ENCODE peak calls at places on chromosomes 13 and 19, in ten cellular contexts. One of them, this sample, is unnamed. For H3K9me3 and H3K4me1, the result is how much of the 10 kb centered on the place peaks cover.

GRCh38 chr13:46552888-46553520 is at the start of gene LRCH1:
- DNase-seq in fibroblast of lung: peak
- DNase-seq in IMR-90: peak
- DNase-seq in body of pancreas: peak
- DNase-seq in suprapubic skin: peak
- DNase-seq in kidney: peak
- DNase-seq in mammary epithelial cell: peak
- DNase-seq in heart left ventricle: peak
- DNase-seq in A549: peak
- DNase-seq in neural progenitor cell: peak
- DNase-seq in this sample: peak

GRCh38 chr13:23321534-23322241 is 111.8 kb downstream of the SACS start:
- DNase-seq in body of pancreas: peak
- DNase-seq in heart left ventricle: peak
- DNase-seq in neural progenitor cell: no peak
- DNase-seq in suprapubic skin: no peak
- DNase-seq in mammary epithelial cell: peak
- DNase-seq in fibroblast of lung: peak
- DNase-seq in A549: peak
- DNase-seq in IMR-90: peak
- DNase-seq in kidney: peak
- DNase-seq in this sample: peak

GRCh38 chr13:78241278-78241919 is 322.8 kb upstream of the EDNRB start:
- DNase-seq in neural progenitor cell: peak
- DNase-seq in A549: peak
- DNase-seq in body of pancreas: no peak
- DNase-seq in mammary epithelial cell: no peak
- DNase-seq in heart left ventricle: peak
- DNase-seq in IMR-90: peak
- DNase-seq in fibroblast of lung: peak
- DNase-seq in suprapubic skin: no peak
- DNase-seq in kidney: peak
- DNase-seq in this sample: peak

GRCh38 chr19:3578390-3578789 is 5.6 kb downstream of the HMG20B start:
- DNase-seq in A549: no peak
- DNase-seq in mammary epithelial cell: no peak
- DNase-seq in fibroblast of lung: no peak
- DNase-seq in neural progenitor cell: no peak
- DNase-seq in body of pancreas: no peak
- DNase-seq in suprapubic skin: no peak
- DNase-seq in kidney: no peak
- DNase-seq in heart left ventricle: no peak
- DNase-seq in IMR-90: no peak
- DNase-seq in this sample: no peak

GRCh38 chr13:50224534-50224933 is 209.3 kb downstream of the KCNRG start:
- DNase-seq in A549: no peak
- DNase-seq in IMR-90: peak
- DNase-seq in neural progenitor cell: no peak
- DNase-seq in kidney: no peak
- DNase-seq in heart left ventricle: no peak
- DNase-seq in fibroblast of lung: peak
- DNase-seq in suprapubic skin: no peak
- DNase-seq in mammary epithelial cell: peak
- DNase-seq in body of pancreas: no peak
- DNase-seq in this sample: no peak

GRCh38 chr19:18543814-18544475 is 572 bp upstream of the FKBP8 start:
- DNase-seq in kidney: peak
- DNase-seq in heart left ventricle: peak
- DNase-seq in fibroblast of lung: peak
- DNase-seq in body of pancreas: peak
- DNase-seq in IMR-90: peak
- DNase-seq in A549: peak
- DNase-seq in mammary epithelial cell: peak
- DNase-seq in suprapubic skin: no peak
- DNase-seq in neural progenitor cell: peak
- DNase-seq in this sample: peak

GRCh38 chr19:3120611-3121231 is 15.1 kb upstream of the GNA15 start:
- DNase-seq in IMR-90: no peak
- DNase-seq in neural progenitor cell: no peak
- DNase-seq in mammary epithelial cell: no peak
- DNase-seq in fibroblast of lung: no peak
- DNase-seq in body of pancreas: no peak
- DNase-seq in suprapubic skin: no peak
- DNase-seq in A549: no peak
- DNase-seq in heart left ventricle: peak
- DNase-seq in kidney: peak
- DNase-seq in this sample: no peak

GRCh38 chr13:112966776-112967175 is 2.2 kb upstream of the MCF2L start:
- DNase-seq in IMR-90: no peak
- DNase-seq in kidney: peak
- DNase-seq in fibroblast of lung: no peak
- DNase-seq in body of pancreas: peak
- DNase-seq in neural progenitor cell: no peak
- DNase-seq in A549: no peak
- DNase-seq in heart left ventricle: no peak
- DNase-seq in mammary epithelial cell: no peak
- DNase-seq in suprapubic skin: peak
- DNase-seq in this sample: no peak

GRCh38 chr13:98576215-98576945 is 527 bp downstream of the STK24 start:
- DNase-seq in A549: peak
- DNase-seq in mammary epithelial cell: peak
- DNase-seq in fibroblast of lung: peak
- DNase-seq in IMR-90: no peak
- DNase-seq in neural progenitor cell: peak
- DNase-seq in kidney: peak
- DNase-seq in suprapubic skin: peak
- DNase-seq in heart left ventricle: peak
- DNase-seq in body of pancreas: peak
- DNase-seq in this sample: peak

GRCh38 chr13:29704648-29705047 is 109.2 kb upstream of the SLC7A1 start:
- DNase-seq in heart left ventricle: peak
- DNase-seq in suprapubic skin: no peak
- DNase-seq in kidney: no peak
- DNase-seq in mammary epithelial cell: no peak
- DNase-seq in A549: no peak
- DNase-seq in IMR-90: no peak
- DNase-seq in fibroblast of lung: peak
- DNase-seq in neural progenitor cell: no peak
- DNase-seq in body of pancreas: no peak
- DNase-seq in this sample: no peak

GRCh38 chr19:7970716-7971448 is 27.4 kb upstream of the TIMM44 start:
- DNase-seq in suprapubic skin: no peak
- DNase-seq in kidney: peak
- DNase-seq in A549: peak
- DNase-seq in heart left ventricle: no peak
- DNase-seq in neural progenitor cell: peak
- DNase-seq in body of pancreas: no peak
- DNase-seq in fibroblast of lung: peak
- DNase-seq in mammary epithelial cell: no peak
- DNase-seq in IMR-90: peak
- DNase-seq in this sample: peak

GRCh38 chr13:80359459-80360297 is 18.8 kb upstream of the SPRY2 start:
- DNase-seq in A549: no peak
- DNase-seq in neural progenitor cell: peak
- DNase-seq in fibroblast of lung: no peak
- DNase-seq in body of pancreas: no peak
- DNase-seq in kidney: no peak
- DNase-seq in suprapubic skin: no peak
- DNase-seq in IMR-90: no peak
- DNase-seq in heart left ventricle: no peak
- DNase-seq in mammary epithelial cell: no peak
- DNase-seq in this sample: no peak

GRCh38 chr13:50236898-50237318 is 221.7 kb downstream of the KCNRG start:
- DNase-seq in neural progenitor cell: no peak
- DNase-seq in body of pancreas: no peak
- DNase-seq in mammary epithelial cell: no peak
- DNase-seq in kidney: no peak
- DNase-seq in fibroblast of lung: peak
- DNase-seq in suprapubic skin: no peak
- DNase-seq in A549: no peak
- DNase-seq in IMR-90: peak
- DNase-seq in heart left ventricle: no peak
- DNase-seq in this sample: no peak

GRCh38 chr19:378706-379105 is 30.2 kb downstream of the C2CD4C start:
- DNase-seq in mammary epithelial cell: no peak
- DNase-seq in body of pancreas: no peak
- DNase-seq in neural progenitor cell: no peak
- DNase-seq in suprapubic skin: no peak
- DNase-seq in kidney: no peak
- DNase-seq in IMR-90: no peak
- DNase-seq in heart left ventricle: no peak
- DNase-seq in A549: no peak
- DNase-seq in fibroblast of lung: no peak
- DNase-seq in this sample: no peak
- H3K9me3 ChIP-seq in mammary epithelial cell: under half
- H3K9me3 ChIP-seq in body of pancreas: under half
- H3K9me3 ChIP-seq in neural progenitor cell: under half
- H3K9me3 ChIP-seq in suprapubic skin: under half
- H3K9me3 ChIP-seq in kidney: under half
- H3K9me3 ChIP-seq in IMR-90: under half
- H3K9me3 ChIP-seq in heart left ventricle: under half
- H3K9me3 ChIP-seq in A549: under half
- H3K9me3 ChIP-seq in fibroblast of lung: under half
- H3K9me3 ChIP-seq in this sample: under half

DNA sequence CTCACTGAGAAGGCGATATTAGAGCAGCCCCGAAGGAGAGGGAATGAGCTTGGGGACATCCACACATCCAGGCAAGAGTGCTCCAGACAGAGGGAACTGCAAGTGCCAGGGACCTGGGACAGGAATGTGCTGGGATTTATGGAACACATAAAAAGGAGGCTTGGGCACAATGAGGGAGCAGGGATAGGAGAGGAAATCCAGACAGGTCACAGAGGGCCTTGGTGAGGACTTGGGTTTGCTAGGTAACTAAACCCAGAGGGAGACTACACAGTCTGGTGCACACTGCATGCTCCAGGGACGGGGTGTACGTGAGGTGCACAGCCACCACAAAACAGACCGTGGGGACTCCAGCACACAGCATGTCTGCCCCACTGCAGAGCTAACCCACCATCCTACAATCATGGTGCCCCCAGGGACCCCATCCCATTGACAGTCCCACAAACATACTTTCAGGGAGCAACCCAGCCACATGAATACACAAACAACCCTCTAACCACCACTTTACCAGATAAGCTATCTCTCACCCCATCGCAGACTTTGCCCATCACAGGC is 5.6 kb upstream of the ZFP36 start:
- DNase-seq in heart left ventricle: no peak
- DNase-seq in kidney: peak
- DNase-seq in fibroblast of lung: no peak
- DNase-seq in body of pancreas: no peak
- DNase-seq in A549: peak
- DNase-seq in neural progenitor cell: no peak
- DNase-seq in suprapubic skin: no peak
- DNase-seq in mammary epithelial cell: no peak
- DNase-seq in IMR-90: no peak
- DNase-seq in this sample: no peak
- H3K4me1 ChIP-seq in heart left ventricle: under half
- H3K4me1 ChIP-seq in kidney: under half
- H3K4me1 ChIP-seq in fibroblast of lung: under half
- H3K4me1 ChIP-seq in body of pancreas: under half
- H3K4me1 ChIP-seq in A549: half or more
- H3K4me1 ChIP-seq in neural progenitor cell: under half
- H3K4me1 ChIP-seq in suprapubic skin: half or more
- H3K4me1 ChIP-seq in mammary epithelial cell: under half
- H3K4me1 ChIP-seq in IMR-90: under half
- H3K4me1 ChIP-seq in this sample: under half

DNA sequence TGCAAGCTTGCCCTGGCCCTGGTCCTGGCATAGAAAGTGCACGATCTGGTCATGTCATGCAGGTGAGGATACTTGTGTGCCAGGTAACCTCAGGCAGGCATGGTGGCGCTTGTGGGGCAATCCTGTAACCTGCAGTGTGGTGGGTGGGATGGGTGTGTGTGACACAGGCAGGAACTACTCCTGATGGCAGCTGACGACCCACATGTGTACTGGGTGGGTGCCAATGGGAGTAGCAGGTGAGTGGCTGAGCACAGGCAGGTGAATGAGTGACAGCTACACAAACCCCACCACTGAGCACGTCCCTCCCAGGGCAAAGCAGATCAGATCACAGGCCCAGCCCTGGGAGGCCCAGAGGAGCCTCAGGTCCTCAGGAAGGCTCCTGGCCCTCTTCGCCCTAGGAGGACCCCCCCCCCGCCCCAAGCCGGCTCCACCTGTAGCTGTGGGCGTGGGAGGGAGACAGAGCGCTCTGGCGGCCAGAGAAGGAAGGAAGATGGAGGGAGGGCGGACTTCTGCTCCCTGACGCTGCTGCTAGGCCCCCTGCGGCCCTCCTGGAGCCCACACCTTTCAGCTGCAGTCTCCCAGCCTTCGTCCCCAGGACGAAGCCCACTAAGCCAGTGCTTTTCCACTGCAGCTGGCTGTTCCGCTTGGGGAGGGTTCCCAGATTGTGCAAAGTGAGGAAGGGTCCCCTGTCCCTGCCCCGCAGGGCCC is 1.3 kb upstream of the ZNF181 start:
- DNase-seq in fibroblast of lung: no peak
- DNase-seq in heart left ventricle: no peak
- DNase-seq in A549: no peak
- DNase-seq in neural progenitor cell: peak
- DNase-seq in kidney: peak
- DNase-seq in IMR-90: no peak
- DNase-seq in body of pancreas: peak
- DNase-seq in mammary epithelial cell: no peak
- DNase-seq in suprapubic skin: no peak
- DNase-seq in this sample: no peak
- H3K27ac ChIP-seq in fibroblast of lung: peak
- H3K27ac ChIP-seq in heart left ventricle: peak
- H3K27ac ChIP-seq in A549: peak
- H3K27ac ChIP-seq in neural progenitor cell: no peak
- H3K27ac ChIP-seq in kidney: peak
- H3K27ac ChIP-seq in IMR-90: no peak
- H3K27ac ChIP-seq in body of pancreas: peak
- H3K27ac ChIP-seq in mammary epithelial cell: no peak
- H3K27ac ChIP-seq in suprapubic skin: peak
- H3K27ac ChIP-seq in this sample: peak

DNA sequence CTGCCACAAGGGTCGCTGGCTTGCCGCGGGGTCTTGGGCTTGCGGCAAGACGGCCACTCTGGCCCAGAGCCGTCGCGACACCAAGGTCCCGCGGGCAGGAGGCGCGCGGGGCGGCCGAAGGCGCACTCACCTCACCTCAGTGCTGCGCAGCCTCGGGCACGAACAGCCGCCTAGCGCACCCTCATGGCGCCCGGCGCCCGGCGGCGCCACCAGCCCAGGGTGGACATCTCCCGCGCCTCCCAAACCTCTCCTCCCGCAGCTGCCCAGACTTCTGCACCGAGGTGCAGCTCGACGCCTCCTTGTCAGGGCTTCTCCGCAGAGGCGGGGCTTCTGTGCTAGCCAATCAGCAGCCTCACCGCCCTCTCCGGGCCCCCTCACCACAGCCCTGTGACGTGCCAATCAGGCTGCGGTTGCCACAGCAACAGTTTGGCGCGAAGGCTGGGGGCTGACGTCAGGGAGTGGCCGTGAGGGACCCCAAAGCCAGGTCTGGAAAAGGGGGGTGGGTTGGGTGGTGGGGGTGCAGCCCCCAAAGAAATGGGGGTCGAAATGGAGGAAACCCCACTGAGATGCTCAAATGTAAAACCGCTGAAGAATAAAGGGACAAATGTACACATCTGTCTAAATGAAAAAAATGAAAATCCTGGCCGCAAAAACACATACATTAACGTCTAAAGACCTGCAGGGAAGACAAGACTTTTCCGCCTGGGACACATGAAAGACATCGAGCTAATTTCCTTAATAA is at the start of the genes PEG3 and ZIM2:
- DNase-seq in fibroblast of lung: no peak
- DNase-seq in heart left ventricle: peak
- DNase-seq in neural progenitor cell: no peak
- DNase-seq in suprapubic skin: peak
- DNase-seq in body of pancreas: peak
- DNase-seq in IMR-90: no peak
- DNase-seq in mammary epithelial cell: no peak
- DNase-seq in A549: no peak
- DNase-seq in kidney: peak
- DNase-seq in this sample: no peak
- H3K9me3 ChIP-seq in fibroblast of lung: under half
- H3K9me3 ChIP-seq in heart left ventricle: under half
- H3K9me3 ChIP-seq in neural progenitor cell: under half
- H3K9me3 ChIP-seq in suprapubic skin: under half
- H3K9me3 ChIP-seq in body of pancreas: under half
- H3K9me3 ChIP-seq in IMR-90: under half
- H3K9me3 ChIP-seq in mammary epithelial cell: under half
- H3K9me3 ChIP-seq in A549: half or more
- H3K9me3 ChIP-seq in kidney: under half
- H3K9me3 ChIP-seq in this sample: under half